ENCODE peak calls at places on chromosomes 16 and 17, in seven cellular contexts. G, P, S, Z, A, I and H are unnamed samples. For H3K4me1, the result is how much of the 10 kb centered on the place peaks cover.

GRCh38 chr17:18974407-18975149 is 22.6 kb downstream of the SLC5A10 start:
- DNase-seq in G (no peak), P (peak), S (no peak), Z (no peak), A (no peak), I (no peak), H (peak)

GRCh38 chr17:76383645-76384221 is 676 bp upstream of the SPHK1 start:
- DNase-seq in G (no peak), P (peak), S (peak), Z (peak), A (peak), I (peak), H (peak)

GRCh38 chr17:63939884-63940283 is 7.8 kb upstream of the CD79B start:
- DNase-seq in G (no peak), P (no peak), S (no peak), Z (no peak), A (no peak), I (no peak), H (no peak)

GRCh38 chr17:42980274-42980765 is at the start of gene RUNDC1:
- DNase-seq in G (peak), P (peak), S (peak), Z (peak), A (peak), I (peak), H (peak)

GRCh38 chr17:63434951-63435571 is 11.0 kb downstream of the CYB561 start:
- DNase-seq in G (peak), P (peak), S (peak), Z (peak), A (no peak), I (peak), H (peak)

GRCh38 chr17:76753061-76753961 is 15.4 kb downstream of the MFSD11 start:
- DNase-seq in G (no peak), P (no peak), S (peak), Z (peak), A (no peak), I (no peak), H (no peak)

GRCh38 chr17:4968166-4968915 is 724 bp upstream of the SPAG7 start:
- DNase-seq in G (no peak), P (no peak), S (no peak), Z (no peak), A (peak), I (peak), H (no peak)

GRCh38 chr17:33500141-33500540 is 207.0 kb upstream of the ASIC2 start:
- DNase-seq in G (no peak), P (no peak), S (no peak), Z (no peak), A (no peak), I (no peak), H (no peak)

GRCh38 chr17:50541402-50541915 is 5.5 kb upstream of the SPATA20 start:
- DNase-seq in G (no peak), P (no peak), S (no peak), Z (no peak), A (no peak), I (no peak), H (no peak)

GRCh38 chr16:85781685-85782370 is 17.5 kb downstream of the EMC8 start:
- DNase-seq in G (no peak), P (peak), S (no peak), Z (no peak), A (no peak), I (no peak), H (peak)

GRCh38 chr17:49146620-49147306 is 14.2 kb downstream of the B4GALNT2 start:
- DNase-seq in G (peak), P (peak), S (no peak), Z (no peak), A (peak), I (no peak), H (peak)

GRCh38 chr16:88560722-88561484 is 9.3 kb upstream of the ZC3H18 start:
- DNase-seq in G (no peak), P (peak), S (peak), Z (peak), A (peak), I (peak), H (peak)

GRCh38 chr16:81738831-81739496 is 40.1 kb upstream of the PLCG2 start:
- DNase-seq in G (no peak), P (no peak), S (peak), Z (no peak), A (no peak), I (no peak), H (no peak)

DNA sequence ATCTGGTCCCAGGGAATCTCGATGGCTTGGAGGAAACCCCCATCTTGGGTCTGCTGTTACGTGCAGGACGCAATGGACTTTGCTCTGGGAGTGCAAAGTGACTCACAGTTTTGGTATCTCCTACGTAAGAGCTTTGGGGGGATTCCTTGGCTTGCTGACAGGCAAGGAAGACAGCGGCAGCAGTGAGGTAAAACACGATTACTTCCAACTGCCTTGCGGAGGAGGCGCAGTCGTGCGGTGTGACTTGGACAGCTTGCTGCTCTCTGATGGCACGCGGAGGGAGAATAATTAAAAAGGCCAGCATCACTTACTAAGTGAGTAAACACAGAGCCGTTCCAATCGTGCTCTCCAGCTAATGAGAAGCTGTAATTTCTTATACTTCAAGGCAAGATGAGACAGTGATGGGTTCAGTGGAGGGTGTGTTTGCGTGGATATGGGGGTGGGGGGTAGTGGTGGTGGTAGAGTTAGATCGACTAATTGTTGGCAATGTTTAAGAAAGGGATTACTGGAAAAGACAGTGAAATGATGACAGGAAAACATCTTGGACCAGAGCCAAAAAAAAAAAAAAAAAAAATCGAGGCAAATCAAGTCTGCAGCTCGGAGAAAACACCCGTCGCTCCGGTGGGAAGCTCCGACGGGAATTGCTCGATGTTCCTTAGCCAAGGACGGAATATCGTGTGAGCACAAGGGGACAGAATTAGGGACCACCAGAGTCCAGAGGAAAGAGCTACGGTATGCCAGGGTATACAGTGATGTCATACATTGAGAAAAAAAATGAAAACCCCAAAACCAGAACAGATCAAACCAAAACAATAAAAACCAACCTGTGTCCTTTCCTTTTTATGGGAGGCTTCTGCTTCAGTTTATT is 184.9 kb upstream of the ZFHX3 start:
- DNase-seq in G (peak), P (peak), S (no peak), Z (no peak), A (peak), I (peak), H (peak)
- H3K4me2 ChIP-seq in G (peak), P (peak), S (no peak), Z (no peak), A (no peak), I (peak), H (peak)

DNA sequence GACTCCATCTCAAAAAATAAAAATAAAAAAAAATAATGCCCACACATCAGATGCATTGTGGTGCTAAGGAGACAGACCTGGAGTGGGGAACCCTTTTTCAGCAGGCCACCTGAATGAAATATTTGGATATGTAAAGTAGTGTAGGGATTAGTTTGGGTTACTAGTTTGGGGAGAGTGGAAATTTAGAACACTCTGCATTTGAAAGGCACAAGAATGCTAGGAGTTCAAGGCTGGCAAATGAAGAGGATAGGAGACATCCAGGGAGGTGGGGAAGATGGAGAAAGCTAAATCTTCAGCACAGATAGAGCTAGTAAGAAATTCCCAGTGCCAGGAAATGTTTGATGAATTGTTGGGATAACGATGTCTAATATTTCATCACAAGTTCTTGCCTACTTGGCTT is 298.3 kb upstream of the ERCC4 start:
- DNase-seq in G (no peak), P (no peak), S (no peak), Z (no peak), A (no peak), I (no peak), H (no peak)
- H3K9ac ChIP-seq in G (no peak), P (no peak), S (no peak), Z (no peak), A (no peak), I (no peak), H (no peak)

DNA sequence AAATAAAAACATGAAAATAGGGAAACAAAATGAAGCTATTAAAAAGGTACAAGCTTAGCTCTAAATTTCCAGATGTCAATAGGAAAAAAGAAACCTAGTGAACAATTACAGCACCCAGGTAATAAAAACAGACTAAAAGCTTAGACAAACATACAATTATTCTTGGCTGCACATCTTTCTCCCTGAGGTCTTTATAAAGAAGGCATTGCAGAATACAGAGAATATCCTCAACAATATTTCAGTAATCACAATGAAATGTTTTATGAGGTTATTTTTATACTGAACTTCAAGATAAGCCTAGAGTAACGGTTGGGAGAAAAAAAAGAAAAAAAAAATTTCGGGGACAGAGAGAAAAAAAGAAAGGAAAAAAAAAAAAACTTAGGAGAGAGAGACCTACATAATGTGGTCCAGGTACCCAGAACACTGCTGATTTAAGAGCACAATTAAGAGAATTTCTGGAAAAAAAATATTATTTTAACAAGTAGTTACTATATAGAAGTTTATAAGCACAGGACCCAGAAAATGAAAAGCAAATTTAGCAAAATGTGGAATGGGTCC is 26.5 kb downstream of the KANSL1 start:
- DNase-seq in G (no peak), P (no peak), S (no peak), Z (no peak), A (no peak), I (no peak), H (no peak)
- H3K4me1 ChIP-seq in G (under half), P (under half), S (half or more), Z (under half), A (under half), I (under half), H (under half)

GRCh38 chr16:70743791-70744190 is 57.2 kb downstream of the VAC14 start:
- DNase-seq in G (no peak), P (no peak), S (no peak), Z (no peak), A (no peak), I (no peak), H (no peak)

GRCh38 chr16:70746708-70747424 is 54.1 kb downstream of the VAC14 start:
- DNase-seq in G (peak), P (peak), S (no peak), Z (peak), A (peak), I (no peak), H (peak)

GRCh38 chr16:70744366-70744765 is 56.6 kb downstream of the VAC14 start:
- DNase-seq in G (no peak), P (no peak), S (no peak), Z (no peak), A (no peak), I (no peak), H (no peak)

GRCh38 chr16:70746040-70746707 is 54.8 kb downstream of the VAC14 start:
- DNase-seq in G (peak), P (peak), S (no peak), Z (no peak), A (peak), I (no peak), H (peak)

GRCh38 chr16:70745536-70746025 is 55.4 kb downstream of the VAC14 start:
- DNase-seq in G (no peak), P (no peak), S (no peak), Z (no peak), A (no peak), I (no peak), H (no peak)
- H3K4me2 ChIP-seq in G (peak), P (no peak), S (no peak), Z (no peak), A (no peak), I (no peak), H (peak)

GRCh38 chr17:41754066-41754465 is 19.6 kb upstream of the HAP1 start:
- DNase-seq in G (no peak), P (no peak), S (no peak), Z (no peak), A (no peak), I (no peak), H (no peak)
- H3K9ac ChIP-seq in G (no peak), P (no peak), S (no peak), Z (no peak), A (no peak), I (no peak), H (no peak)

GRCh38 chr17:15250459-15250858 is 14.7 kb downstream of the PMP22 start:
- DNase-seq in G (no peak), P (no peak), S (no peak), Z (no peak), A (no peak), I (peak), H (no peak)

GRCh38 chr17:15249487-15249886 is 15.6 kb downstream of the PMP22 start:
- DNase-seq in G (no peak), P (no peak), S (no peak), Z (no peak), A (no peak), I (peak), H (no peak)

DNA sequence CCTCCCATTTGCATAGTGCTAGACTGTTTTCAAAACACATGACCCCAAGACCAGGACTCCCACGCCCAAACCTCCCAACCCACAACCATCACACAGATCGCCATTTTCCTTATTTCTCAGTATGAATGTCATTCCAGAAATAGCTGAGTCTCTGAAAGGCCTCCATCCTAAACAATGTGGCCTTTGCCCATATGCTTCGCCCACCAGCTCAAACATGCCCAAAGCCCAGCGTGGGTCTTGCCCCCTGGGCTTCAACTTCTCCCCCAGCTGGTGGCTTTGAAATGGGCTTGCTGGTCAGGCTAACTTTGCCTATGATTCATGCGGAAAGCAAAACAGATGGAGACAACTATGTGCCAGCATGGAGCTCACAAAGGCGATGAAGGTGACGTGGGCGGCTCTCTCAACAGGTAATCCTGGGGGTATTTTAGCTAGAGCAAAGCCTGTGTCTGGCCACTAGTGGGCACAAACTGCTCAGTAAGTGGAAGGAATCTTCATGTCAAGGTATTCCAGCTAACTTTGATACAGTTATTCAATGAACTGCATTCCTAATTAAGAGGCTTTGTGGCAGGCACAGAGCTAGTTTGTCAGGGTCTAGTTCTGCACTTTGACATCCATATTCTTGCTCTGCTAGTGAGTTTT is 17.1 kb downstream of the PMP22 start:
- DNase-seq in G (no peak), P (peak), S (peak), Z (no peak), A (no peak), I (peak), H (peak)
- H3K4me1 ChIP-seq in G (under half), P (under half), S (under half), Z (under half), A (under half), I (under half), H (under half)